ENCODE peak calls at places on chromosomes 7 and 10, in four cellular contexts. V is NCI-H1417; S is SJSA1; W is stimulated activated CD4-positive, alpha-beta T cell treated with anti-CD3 and anti-CD28 coated beads, Interleukin-2, amount 100 ng/mL, for 48 hours. B is an unnamed sample.

GRCh38 chr7:119175916-119176627 is 951.6 kb downstream of the ANKRD7 start:
- DNase-seq in V (peak; percentile 65), S (peak; percentile 33), W (peak; percentile 21), B (peak; percentile 76)

GRCh38 chr10:113381906-113382562 is 170.8 kb upstream of the HABP2 start:
- DNase-seq in V (no peak), S (peak; percentile 59), W (no peak), B (no peak)

GRCh38 chr7:106216517-106217088 is 68.2 kb downstream of the NAMPT start:
- DNase-seq in V (no peak), S (peak; percentile 81), W (no peak), B (no peak)

GRCh38 chr7:66356277-66356721 is 151.2 kb downstream of the TPST1 start:
- DNase-seq in V (no peak), S (peak; percentile 72), W (no peak), B (no peak)

GRCh38 chr7:142636751-142637150 is 112.5 kb upstream of the PRSS1 start:
- DNase-seq in V (no peak), S (no peak), W (no peak), B (no peak)

GRCh38 chr7:17986826-17987225 is 40.8 kb downstream of the PRPS1L1 start:
- DNase-seq in V (no peak), S (peak; percentile 88), W (no peak), B (no peak)

GRCh38 chr10:35335718-35336083 is 608 bp upstream of the CCNY start:
- DNase-seq in V (no peak), S (no peak), W (no peak), B (no peak)

GRCh38 chr7:542935-543789 is 23.5 kb upstream of the PDGFA start:
- DNase-seq in V (no peak), S (peak; percentile 95), W (no peak), B (no peak)

GRCh38 chr10:1643911-1644810 is 93.2 kb downstream of the ADARB2 start:
- DNase-seq in V (peak; percentile 81), S (no peak), W (no peak), B (no peak)

GRCh38 chr7:132830941-132831340 is 250.9 kb downstream of the CHCHD3 start:
- DNase-seq in V (no peak), S (no peak), W (no peak), B (no peak)

GRCh38 chr7:117386125-117386709 is 41.1 kb downstream of the ASZ1 start:
- DNase-seq in V (no peak), S (no peak), W (no peak), B (no peak)

GRCh38 chr7:47804767-47805545 is 143.3 kb downstream of the PKD1L1 start:
- DNase-seq in V (no peak), S (no peak), W (no peak), B (no peak)

GRCh38 chr7:70797109-70797514 is 334.8 kb upstream of the GALNT17 start:
- DNase-seq in V (no peak), S (no peak), W (no peak), B (no peak)

GRCh38 chr10:17527530-17528146 is 73.2 kb upstream of the ST8SIA6 start:
- DNase-seq in V (no peak), S (peak; percentile 88), W (no peak), B (no peak)

GRCh38 chr10:114825513-114826253 is 4.1 kb downstream of the FHIP2A start:
- DNase-seq in V (no peak), S (peak; percentile 95), W (no peak), B (no peak)

GRCh38 chr10:74810087-74810486 is 16.3 kb upstream of the KAT6B start:
- DNase-seq in V (no peak), S (no peak), W (no peak), B (no peak)

GRCh38 chr10:15857001-15857608 is 3.2 kb downstream of the MINDY3 start:
- DNase-seq in V (no peak), S (no peak), W (no peak), B (no peak)

GRCh38 chr10:14397069-14397468 is 66.3 kb upstream of the FRMD4A start:
- DNase-seq in V (no peak), S (peak; percentile 97), W (no peak), B (no peak)

GRCh38 chr10:90658791-90659190 is 199.0 kb downstream of the HTR7 start:
- DNase-seq in V (no peak), S (no peak), W (no peak), B (no peak)

GRCh38 chr7:75616421-75617167 is 122.1 kb downstream of the HIP1 start:
- DNase-seq in V (no peak), S (no peak), W (no peak), B (no peak)

GRCh38 chr10:44195120-44196007 is 189.5 kb downstream of the CXCL12 start:
- DNase-seq in V (no peak), S (peak; percentile 76), W (no peak), B (no peak)

GRCh38 chr10:69089638-69090599 is 2.0 kb downstream of the SRGN start:
- DNase-seq in V (no peak), S (no peak), W (peak; percentile 57), B (no peak)

GRCh38 chr7:45342236-45342635 is 184.6 kb downstream of the RAMP3 start:
- DNase-seq in V (peak; percentile 25), S (no peak), W (no peak), B (no peak)

GRCh38 chr7:74365320-74366022 is 76.3 kb downstream of the CLIP2 start:
- DNase-seq in V (peak; percentile 6), S (peak; percentile 40), W (no peak), B (peak; percentile 79)

GRCh38 chr10:5622186-5622585 is 44.2 kb downstream of the ASB13 start:
- DNase-seq in V (no peak), S (no peak), W (no peak), B (no peak)

GRCh38 chr10:110352930-110353243 is 48.2 kb upstream of the SMNDC1 start:
- DNase-seq in V (no peak), S (no peak), W (no peak), B (no peak)

GRCh38 chr7:77903597-77903996 is 105.0 kb downstream of the PHTF2 start:
- DNase-seq in V (no peak), S (no peak), W (no peak), B (no peak)

GRCh38 chr7:158394936-158395335 is 192.7 kb downstream of the PTPRN2 start:
- DNase-seq in V (peak; percentile 46), S (no peak), W (peak; percentile 29), B (peak; percentile 21)

GRCh38 chr7:151447312-151447711 is 7.4 kb upstream of the CRYGN start:
- DNase-seq in V (no peak), S (no peak), W (no peak), B (no peak)

GRCh38 chr10:101840102-101840684 is 3.4 kb downstream of the KCNIP2 start:
- DNase-seq in V (no peak), S (no peak), W (no peak), B (no peak)

GRCh38 chr7:101870361-101871062 is 53.1 kb downstream of the CUX1 start:
- DNase-seq in V (no peak), S (no peak), W (no peak), B (no peak)

GRCh38 chr10:126245501-126245900 is 142.8 kb downstream of the ADAM12 start:
- DNase-seq in V (no peak), S (no peak), W (no peak), B (no peak)

GRCh38 chr10:110918633-110919348 is at the start of gene BBIP1:
- DNase-seq in V (peak; percentile 97), S (peak; percentile 100), W (no peak), B (no peak)

GRCh38 chr7:140605337-140605736 is 35.3 kb downstream of the DENND2A start:
- DNase-seq in V (no peak), S (no peak), W (no peak), B (no peak)

B was measured in COR-L47.